ENCODE peak calls at places on chromosomes 12 and 14, in ten cellular contexts. Y is testis, L is right lobe of liver, F is heart left ventricle, S is body of pancreas, P is stomach, M is HCT116, H is lower leg skin, R is ovary, C is breast epithelium. K is an unnamed sample.

GRCh38 chr14:52900731-52901130 is 50.1 kb downstream of the FERMT2 start:
- DNase-seq in M (no peak), Y (no peak), H (no peak), L (no peak), C (no peak), S (no peak), P (no peak), R (no peak), F (no peak), K (no peak)

GRCh38 chr14:67934087-67934486 is 114.5 kb downstream of the RAD51B start:
- DNase-seq in P (no peak), C (no peak), S (peak), Y (peak), F (peak), H (peak), L (no peak), M (peak), R (peak), K (peak)

GRCh38 chr12:112357214-112357613 is 25.0 kb downstream of the HECTD4 start:
- DNase-seq in R (no peak), S (no peak), L (no peak), M (no peak), H (no peak), Y (no peak), P (no peak), C (no peak), F (no peak), K (no peak)

GRCh38 chr14:50061664-50062437 is 54.5 kb downstream of the VCPKMT start:
- DNase-seq in P (peak), F (no peak), C (no peak), Y (peak), R (no peak), H (no peak), S (peak), L (peak), M (no peak), K (peak)

GRCh38 chr12:47551426-47551851 is 154.4 kb downstream of the RPAP3 start:
- DNase-seq in C (no peak), L (no peak), S (no peak), P (no peak), F (no peak), Y (no peak), R (no peak), H (no peak), M (no peak), K (no peak)

GRCh38 chr14:22558221-22558913 is 30.7 kb downstream of the DAD1 start:
- DNase-seq in S (peak), C (no peak), M (no peak), L (no peak), R (no peak), Y (peak), F (no peak), H (no peak), P (no peak), K (no peak)

GRCh38 chr14:105377555-105378182 is 20.7 kb upstream of the TEX22 start:
- DNase-seq in M (no peak), R (no peak), F (peak), Y (no peak), L (no peak), S (no peak), P (no peak), C (no peak), H (no peak), K (no peak)

GRCh38 chr12:60138526-60138925 is 542.7 kb downstream of the SLC16A7 start:
- DNase-seq in S (no peak), Y (no peak), F (no peak), P (no peak), H (no peak), C (no peak), R (no peak), L (no peak), M (no peak), K (no peak)

GRCh38 chr12:24921251-24922038 is 27.5 kb downstream of the BCAT1 start:
- DNase-seq in F (no peak), H (no peak), P (no peak), C (no peak), M (no peak), L (no peak), R (no peak), Y (no peak), S (no peak), K (no peak)

GRCh38 chr12:116018282-116018681 is 259.2 kb downstream of the MED13L start:
- DNase-seq in R (no peak), C (no peak), L (no peak), S (peak), P (peak), H (no peak), M (no peak), F (no peak), Y (no peak), K (no peak)

GRCh38 chr12:30862486-30862885 is 64.1 kb upstream of the TSPAN11 start:
- DNase-seq in Y (peak), M (no peak), F (peak), R (no peak), S (no peak), C (no peak), P (no peak), H (no peak), L (peak), K (no peak)

GRCh38 chr12:129877383-129877782 is 26.4 kb downstream of the TMEM132D start:
- DNase-seq in P (no peak), M (no peak), S (no peak), Y (no peak), H (no peak), C (no peak), R (no peak), L (no peak), F (no peak), K (no peak)

GRCh38 chr12:90940872-90941499 is 14.0 kb downstream of the CCER1 start:
- DNase-seq in M (peak), C (no peak), H (no peak), Y (no peak), R (no peak), F (no peak), L (no peak), P (no peak), S (no peak), K (no peak)

GRCh38 chr14:55074662-55075061 is 23.2 kb downstream of the MAPK1IP1L start:
- DNase-seq in R (no peak), C (no peak), H (no peak), F (no peak), S (no peak), P (no peak), M (no peak), Y (peak), L (no peak), K (no peak)

GRCh38 chr12:112812598-112813406 is 21.3 kb downstream of the RPH3A start:
- DNase-seq in P (no peak), C (no peak), Y (no peak), R (no peak), L (no peak), M (no peak), F (no peak), S (no peak), H (no peak), K (no peak)

GRCh38 chr12:6235906-6236640 is 35.9 kb downstream of the CD9 start:
- DNase-seq in H (no peak), L (no peak), F (no peak), M (no peak), R (no peak), Y (no peak), S (no peak), C (no peak), P (no peak), K (peak)

GRCh38 chr14:75847584-75847983 is 134.2 kb downstream of the TGFB3 start:
- DNase-seq in Y (no peak), S (no peak), L (no peak), M (no peak), H (no peak), F (no peak), P (no peak), R (no peak), C (no peak), K (no peak)

GRCh38 chr14:75487155-75487671 is 35.1 kb upstream of the BATF start:
- DNase-seq in P (no peak), F (no peak), Y (no peak), L (no peak), C (no peak), R (no peak), H (no peak), M (no peak), S (no peak), K (no peak)

DNA sequence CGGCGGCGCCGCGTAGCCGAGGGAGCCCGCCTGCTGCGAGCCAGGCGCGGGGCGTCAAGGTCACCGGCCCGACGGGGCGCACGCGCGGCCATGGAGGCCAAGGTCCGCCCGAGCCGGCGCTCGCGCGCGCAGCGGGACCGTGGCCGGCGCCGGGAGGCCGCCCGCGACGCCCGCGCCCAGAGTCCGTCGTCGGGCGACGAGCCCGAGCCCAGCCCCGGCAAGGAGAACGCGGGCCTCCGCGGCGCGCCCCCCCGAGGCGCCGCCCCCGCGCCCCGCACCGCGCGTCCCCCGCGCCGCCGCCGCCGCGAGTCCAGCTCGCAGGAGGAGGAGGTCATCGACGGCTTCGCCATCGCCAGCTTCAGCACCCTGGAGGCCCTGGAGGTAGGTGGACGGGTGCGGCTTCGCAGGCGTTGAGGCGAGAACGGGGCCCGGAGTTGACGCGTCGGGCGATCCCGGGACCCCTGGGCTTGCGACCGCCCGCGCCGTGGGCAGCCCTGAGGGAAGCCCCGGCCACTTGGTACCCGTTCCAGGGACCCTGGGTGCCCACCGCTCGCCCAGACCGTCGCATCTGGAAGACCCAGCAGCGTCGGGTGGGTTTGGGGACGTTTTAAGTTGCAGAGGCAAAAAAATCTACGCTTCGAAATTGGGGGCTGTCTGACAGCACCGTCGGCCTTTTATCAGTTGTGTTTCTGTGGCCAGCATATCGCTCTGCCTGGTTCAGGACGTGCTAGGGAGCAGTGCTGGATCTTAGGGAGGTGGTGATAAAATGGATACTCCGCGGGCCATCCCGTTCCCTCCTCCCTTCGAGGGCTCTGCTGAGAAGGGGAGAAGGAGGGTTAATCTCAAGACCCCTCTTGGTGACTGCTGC is 764 bp downstream of the FBRSL1 start:
- DNase-seq in R (no peak), Y (no peak), L (no peak), M (no peak), C (no peak), F (peak), S (peak), H (no peak), P (no peak), K (peak)
- TF ChIP-seq POLR2A in R (no peak), Y (no peak), L (no peak), M (no peak), C (no peak), F (no peak), S (no peak), H (no peak), P (no peak), K (no peak)

GRCh38 chr14:20989787-20990600 is at the start of gene METTL17:
- DNase-seq in R (peak), F (peak), L (peak), C (peak), P (peak), S (peak), H (peak), Y (peak), M (peak), K (peak)
- TF ChIP-seq POLR2A in R (peak), F (no peak), L (peak), C (peak), P (no peak), S (peak), H (no peak), Y (no peak), M (peak), K (peak)

DNA sequence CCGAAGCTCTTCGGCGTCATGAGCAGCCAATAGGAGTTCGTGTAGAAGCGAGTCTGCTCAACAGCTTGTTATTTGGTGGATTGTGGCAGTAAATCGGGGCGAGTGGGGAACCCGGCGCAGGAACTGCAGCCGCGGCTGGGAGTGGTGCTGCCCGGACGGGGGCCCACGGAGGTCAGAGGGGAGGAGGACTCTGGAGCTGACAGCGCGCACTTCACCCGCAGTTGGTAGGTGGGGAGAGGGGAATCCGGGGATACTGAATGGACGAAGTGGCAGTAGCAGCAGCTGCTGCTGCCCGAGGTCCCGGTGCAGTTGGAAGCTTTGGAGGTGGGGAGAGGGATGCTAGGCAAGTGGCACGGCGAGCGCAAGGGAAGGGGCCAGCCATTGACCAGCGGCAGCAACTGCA is at the start of gene ARID4A:
- DNase-seq in R (peak), F (peak), P (peak), Y (peak), C (peak), L (peak), H (no peak), M (no peak), S (peak), K (peak)
- TF ChIP-seq POLR2A in R (peak), F (peak), P (no peak), Y (peak), C (peak), L (peak), H (peak), M (no peak), S (peak), K (peak)

DNA sequence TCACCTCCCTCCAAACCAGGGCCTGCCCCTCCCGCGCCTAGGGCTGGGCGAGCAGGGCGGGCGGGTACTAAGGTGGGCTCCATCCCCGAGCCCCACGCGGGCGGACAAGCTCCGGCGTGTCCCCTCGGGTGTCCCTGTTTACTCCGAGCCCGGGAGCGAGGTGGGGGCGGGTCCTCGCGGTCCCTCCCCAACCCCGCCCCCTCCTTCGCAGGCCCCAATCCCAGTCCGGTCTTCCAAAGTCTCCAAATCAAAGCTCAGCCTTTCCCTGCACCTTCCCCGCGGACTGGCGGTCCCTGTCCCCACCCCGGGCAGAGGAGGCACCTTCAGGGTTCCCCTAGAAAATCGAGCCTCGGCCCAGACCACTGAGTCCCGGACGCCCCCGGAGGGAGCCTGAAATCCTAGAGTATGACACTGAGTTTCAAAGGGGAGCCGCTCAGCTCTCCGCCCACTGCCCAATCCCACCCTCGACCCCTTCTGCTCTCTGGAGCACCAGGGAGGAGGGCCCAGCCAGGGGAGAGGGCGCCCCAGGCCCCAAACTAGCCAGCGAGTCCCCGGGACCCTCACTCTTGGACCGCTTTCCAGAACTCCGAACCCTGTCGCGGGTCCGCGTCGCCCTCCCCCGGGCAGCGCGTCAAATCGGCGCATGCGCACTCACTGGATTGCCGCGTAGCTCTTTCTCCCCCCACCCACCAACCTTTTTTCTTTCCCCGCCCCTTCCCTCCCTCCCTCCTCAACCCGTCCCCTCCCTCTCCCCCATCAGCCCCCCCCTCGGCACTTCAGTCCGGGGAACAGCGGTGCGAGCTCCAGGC is at the start of gene LRP1:
- DNase-seq in R (peak), C (peak), L (peak), P (peak), Y (peak), S (peak), F (peak), H (peak), M (peak), K (peak)
- TF ChIP-seq POLR2A in R (peak), C (peak), L (peak), P (no peak), Y (peak), S (peak), F (no peak), H (no peak), M (no peak), K (peak)

DNA sequence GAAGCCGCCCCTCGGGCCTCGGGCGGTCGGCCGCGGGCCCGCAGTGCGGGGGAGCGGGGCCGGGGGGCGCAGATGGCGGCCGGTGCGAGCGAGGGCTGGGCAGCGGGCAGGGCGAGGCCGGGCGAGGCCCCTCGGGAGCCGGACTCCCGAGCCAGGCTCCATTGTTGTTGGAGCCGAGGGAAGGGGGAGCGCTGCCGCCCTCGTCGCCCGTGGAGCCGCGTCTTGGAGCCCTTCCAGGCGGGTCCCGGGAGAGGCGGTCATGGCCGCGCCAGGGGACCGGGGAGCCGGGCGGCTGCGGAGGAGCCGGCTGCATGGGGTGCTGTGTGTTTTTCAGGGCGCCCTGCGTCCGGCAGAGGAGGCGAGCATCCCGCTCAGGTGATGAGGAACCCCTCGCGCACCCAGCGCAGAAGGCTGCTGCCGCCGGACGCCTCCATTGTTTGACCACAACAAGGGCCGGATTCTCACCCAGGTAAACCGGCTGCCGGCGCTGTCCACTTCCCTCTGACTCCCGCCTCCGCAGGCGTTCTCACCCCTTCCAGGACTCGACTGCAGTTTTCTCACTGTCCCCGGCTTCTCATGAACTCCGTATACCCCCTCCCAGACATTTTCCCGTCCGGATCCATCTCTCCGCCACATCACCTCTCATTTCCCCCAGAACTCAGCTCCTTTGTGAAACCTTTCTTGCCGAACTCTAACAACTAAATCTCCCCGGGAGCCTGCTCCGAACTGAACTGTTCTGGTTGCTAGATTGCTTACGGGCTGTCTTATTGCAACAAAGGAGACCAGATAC is 732 bp downstream of the ZNF664 start:
- DNase-seq in S (peak), L (peak), P (peak), Y (peak), C (peak), M (no peak), H (no peak), R (peak), F (peak), K (peak)
- TF ChIP-seq POLR2A in S (no peak), L (no peak), P (no peak), Y (no peak), C (no peak), M (no peak), H (no peak), R (no peak), F (no peak), K (no peak)

GRCh38 chr14:24378327-24378726 is 10.3 kb downstream of the NFATC4 start:
- DNase-seq in L (no peak), C (no peak), S (no peak), R (no peak), P (peak), F (no peak), M (no peak), Y (no peak), H (no peak), K (no peak)

GRCh38 chr14:24379907-24380746 is 12.1 kb downstream of the NFATC4 start:
- DNase-seq in H (no peak), F (no peak), L (no peak), Y (no peak), P (peak), M (no peak), C (no peak), S (no peak), R (no peak), K (no peak)

GRCh38 chr14:24377126-24377525 is 9.1 kb downstream of the NFATC4 start:
- DNase-seq in Y (no peak), S (no peak), P (no peak), M (no peak), R (no peak), C (no peak), L (no peak), F (no peak), H (no peak), K (no peak)

GRCh38 chr14:24377660-24378059 is 9.7 kb downstream of the NFATC4 start:
- DNase-seq in M (no peak), Y (no peak), S (no peak), P (peak), R (peak), C (no peak), L (no peak), H (no peak), F (no peak), K (peak)

GRCh38 chr14:24378981-24379906 is 11.3 kb downstream of the NFATC4 start:
- DNase-seq in C (no peak), M (no peak), L (no peak), P (no peak), F (no peak), H (no peak), Y (no peak), S (no peak), R (no peak), K (no peak)
- TF ChIP-seq POLR2A in C (no peak), M (no peak), L (no peak), P (no peak), F (no peak), H (no peak), Y (no peak), S (no peak), R (no peak), K (no peak)

DNA sequence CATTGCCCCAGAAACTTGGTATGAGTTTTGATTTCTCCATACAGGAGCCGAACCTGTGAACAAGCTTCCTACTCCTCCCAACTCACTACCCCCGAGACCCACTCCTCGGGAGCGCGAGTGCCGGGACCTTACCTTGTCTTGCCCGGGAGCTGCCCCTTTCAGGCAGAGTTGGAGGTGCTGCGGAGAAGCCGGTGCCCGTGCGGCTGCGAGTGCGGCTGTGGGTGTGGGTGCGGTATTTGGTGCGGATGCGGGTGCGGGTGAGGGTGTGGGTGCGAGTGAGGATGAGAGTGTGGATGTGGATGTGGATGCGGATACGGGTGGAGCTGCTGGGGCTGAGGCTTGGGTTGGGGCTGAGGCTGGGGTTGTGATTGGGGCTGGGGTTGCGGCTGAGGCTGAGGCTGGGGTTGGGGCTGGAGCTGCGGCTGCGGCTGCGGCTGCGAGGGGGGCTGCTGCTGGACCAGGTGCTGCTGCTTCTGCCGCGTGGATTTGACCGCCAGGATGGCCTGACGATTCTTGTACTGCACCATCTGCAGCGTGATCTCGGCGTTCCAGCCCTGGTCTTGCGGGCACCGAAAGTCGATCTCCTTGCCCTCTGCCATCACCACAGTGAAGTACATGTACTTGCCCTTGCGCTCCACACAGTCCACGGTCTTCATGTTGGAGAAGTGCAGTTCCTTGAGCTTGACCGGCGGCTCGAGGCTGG is 1.0 kb downstream of the PHLDA1 start:
- DNase-seq in H (no peak), F (peak), M (no peak), Y (peak), R (peak), S (peak), P (peak), L (peak), C (no peak), K (peak)
- TF ChIP-seq POLR2A in H (no peak), F (no peak), M (peak), Y (no peak), R (no peak), S (no peak), P (no peak), L (no peak), C (no peak), K (no peak)